ENCODE peak calls at places on chromosomes 12 and 14, in eight cellular contexts. E is A549, L is breast epithelium, N is psoas muscle, I is uterus, K is ascending aorta, B is ovary, T is mucosa of descending colon. U is an unnamed sample. For H3K4me1, the result is how much of the 10 kb centered on the place peaks cover.

GRCh38 chr12:58757422-58757821 is 162.9 kb downstream of the LRIG3 start:
- DNase-seq in E (no peak), L (no peak), N (no peak), I (no peak), K (no peak), B (no peak), T (no peak), U (no peak)

GRCh38 chr12:109450980-109451379 is 26.1 kb downstream of the KCTD10 start:
- DNase-seq in E (no peak), L (no peak), N (no peak), I (no peak), K (no peak), B (no peak), T (no peak), U (no peak)

GRCh38 chr12:53063708-53064612 is 14.1 kb downstream of the TNS2 start:
- DNase-seq in E (no peak), L (no peak), N (peak), I (peak), K (peak), B (peak), T (peak), U (no peak)

GRCh38 chr12:32309811-32310755 is 89.3 kb upstream of the FGD4 start:
- DNase-seq in E (no peak), L (no peak), N (no peak), I (no peak), K (no peak), B (no peak), T (no peak), U (no peak)

GRCh38 chr12:119868992-119869391 is 8.1 kb downstream of the CIT start:
- DNase-seq in E (no peak), L (no peak), N (no peak), I (no peak), K (no peak), B (no peak), T (no peak), U (no peak)

GRCh38 chr14:24965934-24966593 is 83.9 kb downstream of the STXBP6 start:
- DNase-seq in E (no peak), L (no peak), N (no peak), I (peak), K (no peak), B (no peak), T (no peak), U (no peak)

GRCh38 chr14:22887260-22887989 is 4.4 kb downstream of the REM2 start:
- DNase-seq in E (peak), L (no peak), N (no peak), I (peak), K (peak), B (peak), T (no peak), U (no peak)

GRCh38 chr12:47221256-47222023 is 141.7 kb upstream of the AMIGO2 start:
- DNase-seq in E (peak), L (no peak), N (no peak), I (no peak), K (no peak), B (no peak), T (no peak), U (no peak)

GRCh38 chr12:115869604-115870003 is 407.9 kb downstream of the MED13L start:
- DNase-seq in E (no peak), L (no peak), N (no peak), I (no peak), K (no peak), B (no peak), T (no peak), U (no peak)

GRCh38 chr14:94998110-94998509 is 159.2 kb downstream of the DICER1 start:
- DNase-seq in E (no peak), L (no peak), N (no peak), I (no peak), K (no peak), B (no peak), T (no peak), U (no peak)

GRCh38 chr12:104769207-104769606 is 188.9 kb downstream of the SLC41A2 start:
- DNase-seq in E (no peak), L (no peak), N (no peak), I (no peak), K (no peak), B (no peak), T (no peak), U (no peak)

GRCh38 chr14:44463386-44464004 is 43.6 kb downstream of the FSCB start:
- DNase-seq in E (no peak), L (no peak), N (no peak), I (no peak), K (no peak), B (no peak), T (no peak), U (no peak)

GRCh38 chr12:114316076-114316475 is 89.9 kb downstream of the TBX5 start:
- DNase-seq in E (no peak), L (no peak), N (no peak), I (no peak), K (peak), B (no peak), T (no peak), U (no peak)

GRCh38 chr14:96221109-96221650 is 16.5 kb downstream of the BDKRB2 start:
- DNase-seq in E (no peak), L (no peak), N (no peak), I (no peak), K (no peak), B (no peak), T (no peak), U (no peak)

GRCh38 chr12:109995703-109996482 is at the start of gene GIT2:
- DNase-seq in E (peak), L (peak), N (peak), I (peak), K (peak), B (peak), T (peak), U (peak)

GRCh38 chr12:109222496-109222895 is 86.6 kb downstream of the FOXN4 start:
- DNase-seq in E (no peak), L (no peak), N (no peak), I (no peak), K (no peak), B (no peak), T (no peak), U (no peak)

GRCh38 chr12:94206886-94207285 is 58.5 kb downstream of the PLXNC1 start:
- DNase-seq in E (no peak), L (no peak), N (no peak), I (no peak), K (no peak), B (no peak), T (no peak), U (no peak)

GRCh38 chr14:61469771-61470170 is 148.4 kb downstream of the PRKCH start:
- DNase-seq in E (no peak), L (no peak), N (no peak), I (no peak), K (no peak), B (no peak), T (no peak), U (no peak)

GRCh38 chr12:65280306-65280705 is 1.8 kb downstream of the MSRB3 start:
- DNase-seq in E (no peak), L (no peak), N (no peak), I (no peak), K (no peak), B (no peak), T (no peak), U (no peak)

GRCh38 chr12:130838284-130838950 is 633 bp downstream of the STX2 start:
- DNase-seq in E (peak), L (no peak), N (peak), I (peak), K (peak), B (peak), T (peak), U (peak)

GRCh38 chr12:16165506-16165905 is 112.0 kb downstream of the SLC15A5 start:
- DNase-seq in E (peak), L (no peak), N (no peak), I (peak), K (peak), B (no peak), T (no peak), U (no peak)

GRCh38 chr12:127108360-127109215 is 1158.4 kb upstream of the TMEM132C start:
- DNase-seq in E (peak), L (no peak), N (peak), I (no peak), K (peak), B (no peak), T (no peak), U (peak)

GRCh38 chr12:124730455-124730932 is 133.2 kb downstream of the SCARB1 start:
- DNase-seq in E (no peak), L (no peak), N (no peak), I (peak), K (no peak), B (peak), T (no peak), U (no peak)

GRCh38 chr12:20631711-20632110 is 63.4 kb upstream of the SLCO1C1 start:
- DNase-seq in E (no peak), L (no peak), N (no peak), I (no peak), K (no peak), B (no peak), T (no peak), U (no peak)

GRCh38 chr12:26091837-26092236 is 33.0 kb downstream of the BHLHE41 start:
- DNase-seq in E (no peak), L (no peak), N (no peak), I (no peak), K (no peak), B (peak), T (no peak), U (no peak)

GRCh38 chr12:124450376-124450750 is 117.0 kb downstream of the NCOR2 start:
- DNase-seq in E (no peak), L (no peak), N (no peak), I (no peak), K (no peak), B (peak), T (peak), U (no peak)

GRCh38 chr14:54348923-54349615 is 47.7 kb upstream of the CDKN3 start:
- DNase-seq in E (no peak), L (no peak), N (no peak), I (peak), K (no peak), B (peak), T (no peak), U (no peak)

GRCh38 chr14:70754989-70755388 is 54.3 kb downstream of the MAP3K9 start:
- DNase-seq in E (no peak), L (no peak), N (no peak), I (no peak), K (no peak), B (no peak), T (no peak), U (peak)

GRCh38 chr12:77345336-77345735 is 280.0 kb upstream of the E2F7 start:
- DNase-seq in E (no peak), L (no peak), N (no peak), I (no peak), K (no peak), B (no peak), T (no peak), U (no peak)

GRCh38 chr12:126617312-126617711 is 1552.1 kb downstream of the AACS start:
- DNase-seq in E (no peak), L (no peak), N (no peak), I (no peak), K (no peak), B (no peak), T (no peak), U (no peak)

GRCh38 chr12:87923361-87923760 is 105.8 kb downstream of the C12orf50 start:
- DNase-seq in E (no peak), L (no peak), N (no peak), I (no peak), K (no peak), B (no peak), T (no peak), U (no peak)

GRCh38 chr12:13941258-13942249 is 39.8 kb downstream of the GRIN2B start:
- DNase-seq in E (peak), L (no peak), N (no peak), I (no peak), K (no peak), B (no peak), T (peak), U (peak)

GRCh38 chr14:98138666-98139065 is 1133.3 kb downstream of the BCL11B start:
- DNase-seq in E (peak), L (no peak), N (no peak), I (no peak), K (no peak), B (no peak), T (no peak), U (no peak)

GRCh38 chr12:93766802-93767523 is 89.8 kb downstream of the CRADD start:
- DNase-seq in E (peak), L (no peak), N (no peak), I (peak), K (peak), B (no peak), T (no peak), U (no peak)

GRCh38 chr12:93748672-93749403 is 71.7 kb downstream of the CRADD start:
- DNase-seq in E (no peak), L (no peak), N (no peak), I (no peak), K (no peak), B (no peak), T (no peak), U (no peak)

GRCh38 chr14:72699433-72699832 is 194.5 kb downstream of the DPF3 start:
- DNase-seq in E (no peak), L (no peak), N (no peak), I (no peak), K (no peak), B (no peak), T (no peak), U (no peak)

GRCh38 chr14:48914382-48914781 is 671.8 kb downstream of the RPS29 start:
- DNase-seq in E (no peak), L (no peak), N (no peak), I (no peak), K (no peak), B (no peak), T (no peak), U (no peak)

GRCh38 chr12:47752552-47752951 is 6.1 kb downstream of the RAPGEF3 start:
- DNase-seq in E (no peak), L (no peak), N (no peak), I (no peak), K (no peak), B (no peak), T (no peak), U (no peak)

GRCh38 chr12:68803948-68804653 is 3.9 kb upstream of the MDM2 start:
- DNase-seq in E (no peak), L (no peak), N (no peak), I (no peak), K (no peak), B (no peak), T (no peak), U (no peak)
- H3K4me1 ChIP-seq in E (under half), L (under half), N (under half), I (under half), K (under half), B (under half), T (under half), U (under half)

GRCh38 chr14:52412426-52412825 is 98.3 kb downstream of the PTGER2 start:
- DNase-seq in E (no peak), L (no peak), N (no peak), I (no peak), K (no peak), B (no peak), T (no peak), U (no peak)

GRCh38 chr14:52417139-52417538 is 103.0 kb downstream of the PTGER2 start:
- DNase-seq in E (no peak), L (no peak), N (no peak), I (no peak), K (no peak), B (no peak), T (no peak), U (no peak)

DNA sequence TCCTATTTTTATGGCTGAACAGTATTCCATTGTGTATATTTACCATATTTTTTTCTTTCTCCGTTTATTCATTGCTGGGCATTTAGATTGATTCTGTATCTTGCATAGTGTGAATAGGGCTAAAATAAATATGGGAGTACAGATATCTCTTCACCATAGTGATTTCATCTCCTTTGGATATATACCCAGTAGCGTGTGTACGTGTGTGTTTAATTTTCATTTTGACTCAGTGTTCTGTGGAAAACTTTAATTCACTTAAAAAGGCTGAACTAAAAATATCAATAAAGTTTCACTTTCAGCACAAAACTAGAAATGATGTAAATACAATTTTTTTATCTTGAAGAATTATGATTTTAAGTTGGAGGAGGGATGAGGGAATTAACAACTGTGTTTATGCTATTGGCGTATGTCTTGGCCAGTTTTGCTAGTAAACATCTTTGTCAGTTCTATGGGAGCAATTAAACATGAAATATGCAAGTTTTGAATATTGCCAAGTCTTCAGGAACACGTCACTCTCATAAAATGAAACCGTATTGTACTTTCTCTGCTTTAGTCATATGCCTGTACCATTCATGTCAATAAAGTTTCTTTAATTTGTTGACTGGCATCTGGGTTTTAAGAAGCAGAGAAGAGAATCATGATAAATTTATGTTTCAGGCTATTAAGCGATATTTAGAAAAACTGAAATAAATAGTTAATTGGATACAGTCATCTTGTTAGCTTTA is 99.8 kb downstream of the PTGER2 start:
- DNase-seq in E (no peak), L (no peak), N (no peak), I (no peak), K (no peak), B (no peak), T (no peak), U (no peak)
- H3K4me3 ChIP-seq in E (no peak), L (no peak), N (no peak), I (no peak), K (no peak), B (peak), T (no peak), U (no peak)

DNA sequence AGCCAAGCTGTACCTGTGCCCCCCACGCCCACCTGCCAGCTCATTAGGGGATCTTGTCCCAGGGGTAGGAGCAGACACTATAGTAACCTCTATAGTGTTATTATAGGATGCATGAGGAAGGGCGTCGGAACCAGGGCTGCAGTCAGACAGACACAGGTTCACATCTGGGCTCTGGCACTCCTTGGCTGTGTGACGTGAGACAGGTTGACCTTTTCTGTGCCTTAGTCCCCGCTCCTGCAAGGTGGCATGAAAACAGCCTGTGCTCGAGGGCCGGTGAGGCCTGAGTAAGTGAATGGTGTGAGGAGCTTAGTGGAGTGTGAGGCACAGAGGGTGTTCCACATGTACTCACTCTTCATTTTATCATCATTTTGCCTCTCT is 19.0 kb downstream of the ASB2 start:
- DNase-seq in E (no peak), L (no peak), N (peak), I (no peak), K (no peak), B (no peak), T (no peak), U (no peak)
- TF ChIP-seq CTCF in E (no peak), L (no peak), N (no peak), I (no peak), K (no peak), B (no peak), T (no peak), U (no peak)

DNA sequence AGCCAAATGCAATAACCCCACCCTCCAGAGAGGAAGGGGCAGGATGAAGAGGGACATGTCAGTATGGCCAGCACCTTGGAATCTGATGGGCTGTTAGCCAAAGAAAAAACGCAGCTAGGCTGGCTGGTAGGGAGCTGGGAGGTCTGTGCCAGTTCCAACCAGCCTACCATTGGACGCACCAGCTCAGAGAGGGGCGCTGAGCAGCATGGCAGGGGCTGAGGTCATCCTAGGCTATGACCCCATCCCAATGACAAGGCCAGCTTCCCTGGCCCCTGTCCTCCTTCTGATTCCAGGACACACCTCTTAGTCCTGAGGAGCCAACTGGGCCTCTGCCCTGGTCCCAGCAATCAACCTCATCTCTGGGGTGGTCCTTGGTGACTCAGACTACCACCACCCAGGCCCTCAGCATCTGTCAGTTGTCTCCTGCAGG is 12.2 kb downstream of the ACTN1 start:
- DNase-seq in E (no peak), L (no peak), N (no peak), I (peak), K (peak), B (no peak), T (no peak), U (no peak)
- H3K4me1 ChIP-seq in E (half or more), L (under half), N (under half), I (under half), K (half or more), B (under half), T (half or more), U (under half)

DNA sequence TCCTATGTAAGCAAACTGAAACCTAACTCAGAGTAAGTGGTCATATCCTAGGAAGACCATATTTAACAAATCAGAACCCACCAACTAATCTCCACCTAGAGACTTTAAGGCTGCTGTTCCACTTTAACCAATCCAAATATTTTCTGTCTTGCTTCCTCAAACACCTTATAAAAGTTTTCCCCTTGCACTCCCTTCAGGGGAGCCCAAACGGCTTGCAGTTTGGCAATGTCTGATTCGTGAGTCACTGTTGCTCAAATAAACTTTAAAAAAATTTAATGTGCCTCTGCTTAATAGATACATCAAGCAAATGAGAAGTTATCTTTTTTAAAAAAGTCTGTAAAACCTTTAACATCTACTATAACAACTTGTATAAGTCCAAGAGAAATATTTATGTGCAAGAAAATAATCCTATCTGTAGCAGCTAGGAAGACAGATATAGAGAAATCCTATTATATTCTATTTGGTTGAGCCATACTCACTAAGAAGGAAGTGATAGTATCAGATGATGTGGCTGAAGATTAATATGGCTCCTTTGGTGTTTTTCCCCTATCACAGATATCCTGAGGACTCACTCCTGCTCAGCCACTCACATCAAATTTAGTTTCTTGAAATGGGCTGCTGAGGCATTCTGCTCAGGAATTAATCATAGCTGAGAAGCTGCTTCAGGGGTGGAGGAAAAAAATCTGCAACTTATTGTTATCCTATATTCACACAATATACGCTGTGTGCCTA is 65.1 kb upstream of the DUSP6 start:
- DNase-seq in E (no peak), L (no peak), N (no peak), I (no peak), K (no peak), B (no peak), T (no peak), U (no peak)
- H3K4me3 ChIP-seq in E (no peak), L (no peak), N (no peak), I (no peak), K (no peak), B (no peak), T (no peak), U (no peak)

U was measured in pancreas.